ENCODE peak calls at places on chromosomes 11 and 22, in seven cellular contexts. O is AG08395; B is kidney glomerular epithelial cell; Z is T-helper 17 cell; K is erythroblast; E is activated CD8-positive, alpha-beta memory T cell treated with anti-CD3 and anti-CD28 coated beads, Interleukin-2, amount 50 U/mL, for 4 hours; M is SJSA1. J is an unnamed sample.

GRCh38 chr11:469684-470667 is 19.9 kb downstream of the PTDSS2 start:
- DNase-seq in O (peak; percentile 96), B (peak; percentile 69), Z (no peak), K (no peak), E (no peak), M (peak; percentile 40), J (no peak)

GRCh38 chr11:43892851-43893250 is 12.2 kb downstream of the ALKBH3 start:
- DNase-seq in O (no peak), B (no peak), Z (no peak), K (no peak), E (no peak), M (no peak), J (no peak)

GRCh38 chr22:32585737-32586136 is 111.1 kb downstream of the FBXO7 start:
- DNase-seq in O (no peak), B (no peak), Z (no peak), K (no peak), E (no peak), M (no peak), J (no peak)

GRCh38 chr22:49929553-49929979 is 11.1 kb downstream of the CRELD2 start:
- DNase-seq in O (peak; percentile 79), B (peak; percentile 0), Z (peak; percentile 84), K (peak; percentile 80), E (peak; percentile 83), M (no peak), J (peak; percentile 93)

GRCh38 chr11:33412231-33412630 is 155.1 kb downstream of the HIPK3 start:
- DNase-seq in O (no peak), B (no peak), Z (no peak), K (no peak), E (no peak), M (no peak), J (no peak)

GRCh38 chr11:60899021-60899936 is 7.1 kb downstream of the PRPF19 start:
- DNase-seq in O (peak; percentile 82), B (peak; percentile 45), Z (no peak), K (peak; percentile 85), E (no peak), M (peak; percentile 67), J (peak; percentile 46)

GRCh38 chr11:105524286-105524685 is 85.6 kb upstream of the GRIA4 start:
- DNase-seq in O (no peak), B (no peak), Z (no peak), K (no peak), E (no peak), M (no peak), J (no peak)

GRCh38 chr11:63680842-63681207 is 475 bp upstream of the RTN3 start:
- DNase-seq in O (no peak), B (no peak), Z (no peak), K (no peak), E (peak; percentile 20), M (no peak), J (no peak)

GRCh38 chr11:118290923-118291322 is 13.6 kb upstream of the CD3E start:
- DNase-seq in O (no peak), B (no peak), Z (no peak), K (peak; percentile 15), E (peak; percentile 36), M (no peak), J (peak; percentile 5)

GRCh38 chr11:105673089-105673488 is 63.2 kb downstream of the GRIA4 start:
- DNase-seq in O (peak; percentile 2), B (peak; percentile 33), Z (no peak), K (peak; percentile 26), E (no peak), M (no peak), J (no peak)

GRCh38 chr22:26566994-26567393 is 22.9 kb downstream of the TPST2 start:
- DNase-seq in O (no peak), B (no peak), Z (no peak), K (no peak), E (no peak), M (no peak), J (no peak)

GRCh38 chr11:63951779-63952536 is 13.2 kb downstream of the NAA40 start:
- DNase-seq in O (no peak), B (no peak), Z (no peak), K (no peak), E (peak; percentile 33), M (no peak), J (no peak)

GRCh38 chr22:29782061-29782845 is 15.1 kb downstream of the UQCR10 start:
- DNase-seq in O (peak; percentile 72), B (peak; percentile 18), Z (no peak), K (no peak), E (no peak), M (no peak), J (no peak)

GRCh38 chr11:62602141-62603071 is 741 bp upstream of the MTA2 start:
- DNase-seq in O (peak; percentile 70), B (no peak), Z (peak; percentile 47), K (peak; percentile 75), E (no peak), M (no peak), J (no peak)

GRCh38 chr11:2779981-2780849 is 80.4 kb upstream of the KCNQ1OT1 start:
- DNase-seq in O (no peak), B (no peak), Z (peak; percentile 6), K (peak; percentile 56), E (peak; percentile 13), M (no peak), J (no peak)

GRCh38 chr11:63551889-63552266 is 11.3 kb downstream of the PLAAT2 start:
- DNase-seq in O (no peak), B (no peak), Z (no peak), K (no peak), E (peak; percentile 43), M (no peak), J (no peak)

GRCh38 chr11:128575956-128576340 is 11.4 kb downstream of the ETS1 start:
- DNase-seq in O (peak; percentile 23), B (no peak), Z (no peak), K (no peak), E (no peak), M (no peak), J (no peak)

GRCh38 chr11:21634491-21634890 is 558.4 kb upstream of the ANO5 start:
- DNase-seq in O (no peak), B (no peak), Z (no peak), K (no peak), E (no peak), M (no peak), J (no peak)